ENCODE peak calls at places on chromosome 4, in six cellular contexts. R, L, N, H, B and X are unnamed samples.

GRCh38 chr4:25621027-25621930 is 34.4 kb upstream of the SLC34A2 start:
- ATAC-seq in H (no peak), B (no peak), N (no peak), R (no peak), L (no peak), X (no peak)

GRCh38 chr4:106195435-106195950 is 120.5 kb downstream of the TBCK start:
- ATAC-seq in H (no peak), L (no peak), B (no peak), R (no peak), N (no peak), X (no peak)

GRCh38 chr4:138401330-138401729 is 159.2 kb upstream of the SLC7A11 start:
- ATAC-seq in R (no peak), B (no peak), N (no peak), L (no peak), H (no peak), X (no peak)

GRCh38 chr4:17597517-17597916 is 16.9 kb upstream of the MED28 start:
- ATAC-seq in H (no peak), N (peak), B (no peak), R (peak), L (no peak), X (no peak)

GRCh38 chr4:4613641-4614286 is 71.9 kb upstream of the STX18 start:
- ATAC-seq in N (no peak), B (no peak), L (no peak), R (no peak), H (no peak), X (no peak)

GRCh38 chr4:12296366-12296765 is 867.7 kb upstream of the HS3ST1 start:
- ATAC-seq in L (no peak), R (no peak), B (no peak), N (no peak), H (no peak), X (no peak)

GRCh38 chr4:100986360-100986868 is 360.9 kb downstream of the PPP3CA start:
- ATAC-seq in R (no peak), N (no peak), H (no peak), L (no peak), B (no peak), X (no peak)

GRCh38 chr4:38601244-38601915 is 62.6 kb upstream of the KLF3 start:
- ATAC-seq in R (peak), B (no peak), L (no peak), H (no peak), N (peak), X (no peak)

GRCh38 chr4:74311696-74312313 is 3.5 kb downstream of the EPGN start:
- ATAC-seq in L (no peak), H (no peak), B (no peak), N (peak), R (no peak), X (no peak)

GRCh38 chr4:48116582-48116981 is 17.5 kb downstream of the TXK start:
- ATAC-seq in L (no peak), B (no peak), N (no peak), R (no peak), H (no peak), X (no peak)

GRCh38 chr4:165060938-165061337 is 7.3 kb downstream of the TRIM75 start:
- ATAC-seq in R (no peak), H (no peak), L (no peak), B (no peak), N (no peak), X (no peak)

GRCh38 chr4:187175197-187175596 is 451.5 kb upstream of the FAT1 start:
- ATAC-seq in L (no peak), B (no peak), N (no peak), R (no peak), H (no peak), X (no peak)

GRCh38 chr4:173522160-173522873 is 7.7 kb downstream of the HAND2 start:
- ATAC-seq in R (peak), N (peak), H (peak), B (peak), L (peak), X (peak)

GRCh38 chr4:150476776-150477175 is 105.2 kb upstream of the MAB21L2 start:
- ATAC-seq in N (no peak), H (no peak), B (no peak), L (no peak), R (no peak), X (no peak)

GRCh38 chr4:157978680-157979361 is 194.0 kb downstream of the GASK1B start:
- ATAC-seq in H (peak), N (peak), R (peak), B (peak), L (peak), X (peak)

GRCh38 chr4:146582864-146583263 is 55.8 kb upstream of the POU4F2 start:
- ATAC-seq in B (no peak), R (no peak), H (no peak), L (no peak), N (no peak), X (no peak)

GRCh38 chr4:36000941-36001557 is 243.3 kb downstream of the ARAP2 start:
- ATAC-seq in R (no peak), N (no peak), H (no peak), B (no peak), L (no peak), X (no peak)

GRCh38 chr4:113052379-113052951 is 3.0 kb downstream of the ANK2 start:
- ATAC-seq in L (no peak), N (no peak), B (no peak), R (no peak), H (no peak), X (no peak)

GRCh38 chr4:8225290-8225625 is 26.2 kb downstream of the SH3TC1 start:
- ATAC-seq in L (no peak), N (no peak), H (no peak), R (no peak), B (no peak), X (no peak)

GRCh38 chr4:16967722-16968121 is 69.3 kb upstream of the LDB2 start:
- ATAC-seq in H (no peak), L (peak), R (no peak), B (peak), N (no peak), X (peak)

GRCh38 chr4:26887143-26887542 is 26.5 kb downstream of the STIM2 start:
- ATAC-seq in B (no peak), H (no peak), R (no peak), N (no peak), L (no peak), X (no peak)

GRCh38 chr4:56668267-56668666 is 12.8 kb downstream of the HOPX start:
- ATAC-seq in H (no peak), B (no peak), L (no peak), N (peak), R (no peak), X (no peak)

GRCh38 chr4:109302366-109303140 is at the start of gene COL25A1:
- ATAC-seq in H (no peak), B (peak), L (peak), R (peak), N (no peak), X (peak)

GRCh38 chr4:748461-748860 is 42.8 kb downstream of the PCGF3 start:
- ATAC-seq in L (no peak), N (no peak), H (no peak), B (no peak), R (no peak), X (no peak)

GRCh38 chr4:185270885-185271284 is 61.5 kb downstream of the SNX25 start:
- ATAC-seq in L (no peak), B (no peak), N (no peak), H (no peak), R (no peak), X (no peak)

GRCh38 chr4:185278716-185279115 is 69.3 kb downstream of the SNX25 start:
- ATAC-seq in N (no peak), B (no peak), R (no peak), L (no peak), H (no peak), X (no peak)

GRCh38 chr4:185272232-185272631 is 62.8 kb downstream of the SNX25 start:
- ATAC-seq in R (no peak), L (no peak), B (no peak), N (no peak), H (no peak), X (no peak)

GRCh38 chr4:185276036-185276435 is 66.6 kb downstream of the SNX25 start:
- ATAC-seq in R (no peak), B (no peak), H (no peak), N (no peak), L (no peak), X (no peak)

DNA sequence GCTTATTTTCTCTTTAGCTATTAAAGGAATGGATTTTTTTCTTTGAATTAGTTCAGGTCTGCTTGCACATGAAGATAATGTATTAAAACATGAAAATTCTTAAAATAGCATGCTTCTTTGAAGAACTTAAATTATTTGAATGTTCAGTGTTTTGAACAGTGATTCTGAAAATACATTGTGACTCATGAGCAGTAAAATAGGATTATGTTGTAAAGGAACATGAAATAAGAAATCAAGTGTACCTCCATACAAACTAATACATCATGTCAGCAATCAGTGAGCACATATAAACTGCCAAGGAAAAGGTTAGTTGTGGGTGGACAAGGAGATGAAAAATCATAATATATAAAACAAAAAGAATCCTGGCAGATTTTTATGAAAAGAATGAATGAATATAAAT is 66.1 kb downstream of the SNX25 start:
- ATAC-seq in H (no peak), N (no peak), B (no peak), R (no peak), L (no peak), X (no peak)
- H3K4me3 ChIP-seq in H (no peak), N (no peak), B (no peak), R (no peak), L (no peak), X (no peak)

GRCh38 chr4:40916218-40916555 is 166.4 kb downstream of the NSUN7 start:
- ATAC-seq in H (peak), N (no peak), L (peak), B (peak), R (peak), X (peak)
- H3K4me3 ChIP-seq in H (peak), N (no peak), L (no peak), B (no peak), R (peak), X (no peak)

GRCh38 chr4:76016383-76016782 is 6.9 kb downstream of the CXCL10 start:
- ATAC-seq in B (no peak), R (no peak), L (no peak), N (peak), H (no peak), X (no peak)
- H3K4me3 ChIP-seq in B (no peak), R (no peak), L (no peak), N (no peak), H (no peak), X (no peak)

GRCh38 chr4:7202391-7202790 is 10.1 kb downstream of the SORCS2 start:
- ATAC-seq in L (no peak), N (no peak), B (no peak), H (no peak), R (no peak), X (no peak)
- H3K4me3 ChIP-seq in L (no peak), N (no peak), B (no peak), H (no peak), R (no peak), X (no peak)

GRCh38 chr4:122540827-122541226 is 80.0 kb downstream of the IL21 start:
- ATAC-seq in R (no peak), L (no peak), N (no peak), H (no peak), B (no peak), X (no peak)

GRCh38 chr4:122541996-122542395 is 78.9 kb downstream of the IL21 start:
- ATAC-seq in B (no peak), R (no peak), N (no peak), L (no peak), H (no peak), X (no peak)

GRCh38 chr4:122542411-122543236 is 78.2 kb downstream of the IL21 start:
- ATAC-seq in B (no peak), N (no peak), H (no peak), R (no peak), L (no peak), X (no peak)

GRCh38 chr4:122537388-122538135 is 81.0 kb upstream of the IL2 start:
- ATAC-seq in B (no peak), L (no peak), H (no peak), N (no peak), R (no peak), X (no peak)

GRCh38 chr4:122539861-122540465 is 80.9 kb downstream of the IL21 start:
- ATAC-seq in L (no peak), B (no peak), N (no peak), H (no peak), R (no peak), X (no peak)
- H3K4me3 ChIP-seq in L (no peak), B (no peak), N (no peak), H (no peak), R (no peak), X (no peak)

GRCh38 chr4:99818661-99819060 is 2.0 kb downstream of the DAPP1 start:
- ATAC-seq in B (no peak), H (no peak), R (no peak), L (no peak), N (no peak), X (no peak)
- H3K4me3 ChIP-seq in B (no peak), H (no peak), R (no peak), L (no peak), N (no peak), X (no peak)

GRCh38 chr4:134628074-134628473 is 426.5 kb upstream of the PABPC4L start:
- ATAC-seq in B (no peak), L (no peak), H (no peak), N (no peak), R (no peak), X (no peak)
- H3K4me3 ChIP-seq in B (no peak), L (no peak), H (no peak), N (no peak), R (no peak), X (no peak)

DNA sequence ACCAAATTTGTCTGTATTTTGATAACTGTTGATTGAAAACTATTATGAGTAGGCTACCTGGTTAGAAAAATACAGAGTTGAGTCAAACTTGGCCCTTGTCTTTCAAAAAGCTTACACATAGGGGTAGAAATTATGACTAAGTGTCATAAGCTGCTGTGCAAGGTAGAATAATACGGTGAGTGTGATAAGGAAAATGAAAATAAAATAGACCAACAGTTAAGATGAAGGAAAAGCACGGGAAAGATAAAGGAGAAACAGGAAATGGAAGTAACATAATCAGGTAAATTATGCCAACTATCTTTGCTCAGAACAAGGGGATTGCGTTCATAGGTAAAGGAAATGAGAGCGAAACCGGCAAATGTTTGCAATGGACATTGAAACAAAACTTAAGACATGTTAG is 302.5 kb downstream of the PCDH7 start:
- ATAC-seq in B (no peak), L (no peak), H (no peak), R (no peak), N (no peak), X (no peak)
- H3K4me3 ChIP-seq in B (no peak), L (no peak), H (no peak), R (no peak), N (no peak), X (no peak)

GRCh38 chr4:3294401-3295241 is 1.8 kb downstream of the RGS12 start:
- ATAC-seq in R (no peak), B (no peak), N (no peak), L (no peak), H (no peak), X (no peak)
- H3K4me3 ChIP-seq in R (peak), B (no peak), N (no peak), L (no peak), H (no peak), X (no peak)

DNA sequence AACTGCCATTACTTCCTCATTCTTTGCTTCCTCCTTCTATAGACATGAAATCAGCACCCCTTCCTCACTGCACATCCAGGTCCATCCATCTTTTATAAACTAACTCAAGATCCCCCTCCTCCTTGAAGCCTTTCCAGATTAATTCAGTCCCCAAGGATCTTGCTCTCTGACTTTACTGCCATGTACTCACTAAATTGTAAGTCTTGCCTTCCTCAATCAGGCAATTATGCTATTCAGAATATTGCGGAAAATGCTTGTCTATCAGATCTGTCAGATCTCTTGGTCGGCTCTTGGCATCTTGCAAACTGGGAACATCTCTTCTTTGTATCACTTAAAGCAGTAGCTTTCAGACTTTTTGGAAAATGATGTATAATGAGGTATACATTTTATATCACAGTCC is 3.6 kb downstream of the GPRIN3 start:
- ATAC-seq in B (no peak), N (no peak), L (no peak), H (no peak), R (no peak), X (no peak)
- H3K4me3 ChIP-seq in B (no peak), N (no peak), L (no peak), H (no peak), R (no peak), X (no peak)